ENCODE peak calls at places on chromosome X, in six cellular contexts. I is epithelial cell of prostate, D is NCI-H2081, K is brain microvascular endothelial cell, J is NCI-H1092 treated with DMSO at 0.1 percent for 48 hours, Z is H9. V is an unnamed sample.

GRCh38 chrX:80174925-80175574 is 160.5 kb downstream of the TBX22 start:
- DNase-seq in I (no peak), D (no peak), K (no peak), J (no peak), Z (no peak), V (no peak)

GRCh38 chrX:133490955-133491354 is 75.7 kb upstream of the GPC4 start:
- DNase-seq in I (no peak), D (no peak), K (no peak), J (no peak), Z (no peak), V (no peak)

GRCh38 chrX:141669689-141670088 is 28.9 kb downstream of the SPANXD start:
- DNase-seq in I (no peak), D (no peak), K (no peak), J (no peak), Z (no peak), V (no peak)

GRCh38 chrX:154603438-154604430 is 15.3 kb downstream of the CTAG1B start:
- DNase-seq in I (no peak), D (no peak), K (peak; percentile 3), J (no peak), Z (no peak), V (peak; percentile 80)

GRCh38 chrX:17692709-17693346 is 44.5 kb upstream of the SCML1 start:
- DNase-seq in I (no peak), D (peak; percentile 27), K (peak; percentile 24), J (peak; percentile 8), Z (peak; percentile 48), V (peak; percentile 86)

GRCh38 chrX:12013220-12013619 is 125.1 kb upstream of the FRMPD4 start:
- DNase-seq in I (no peak), D (peak; percentile 45), K (peak; percentile 45), J (no peak), Z (no peak), V (peak; percentile 78)

GRCh38 chrX:151031365-151031975 is 48.3 kb downstream of the HMGB3 start:
- DNase-seq in I (no peak), D (no peak), K (no peak), J (no peak), Z (no peak), V (peak; percentile 4)

GRCh38 chrX:108270739-108271396 is 167.4 kb downstream of the COL4A6 start:
- DNase-seq in I (no peak), D (no peak), K (no peak), J (peak; percentile 20), Z (no peak), V (peak; percentile 38)

V was measured in ELR.